ENCODE peak calls at places on chromosomes 13 and 19, in seven cellular contexts. One of them, this sample, is unnamed.

GRCh38 chr19:1836458-1837221 is 11.6 kb downstream of the REXO1 start:
- DNase-seq in upper lobe of left lung: peak
- DNase-seq in GM10248: no peak
- DNase-seq in astrocyte of the spinal cord: no peak
- DNase-seq in WTC11: no peak
- DNase-seq in activated B cell treated with CpG ODN at 0.5 μM for 24 hours: no peak
- DNase-seq in tibial nerve: no peak
- DNase-seq in this sample: no peak

GRCh38 chr13:105814219-105814901 is 721.1 kb downstream of the EFNB2 start:
- DNase-seq in tibial nerve: no peak
- DNase-seq in activated B cell treated with CpG ODN at 0.5 μM for 24 hours: no peak
- DNase-seq in astrocyte of the spinal cord: no peak
- DNase-seq in upper lobe of left lung: no peak
- DNase-seq in WTC11: no peak
- DNase-seq in GM10248: no peak
- DNase-seq in this sample: no peak

GRCh38 chr13:27203854-27204253 is 32.2 kb upstream of the USP12 start:
- DNase-seq in tibial nerve: no peak
- DNase-seq in astrocyte of the spinal cord: no peak
- DNase-seq in GM10248: no peak
- DNase-seq in WTC11: no peak
- DNase-seq in activated B cell treated with CpG ODN at 0.5 μM for 24 hours: no peak
- DNase-seq in upper lobe of left lung: no peak
- DNase-seq in this sample: no peak

GRCh38 chr13:111120422-111120821 is 5.3 kb downstream of the ARHGEF7 start:
- DNase-seq in GM10248: no peak
- DNase-seq in WTC11: no peak
- DNase-seq in tibial nerve: no peak
- DNase-seq in upper lobe of left lung: no peak
- DNase-seq in activated B cell treated with CpG ODN at 0.5 μM for 24 hours: no peak
- DNase-seq in astrocyte of the spinal cord: no peak
- DNase-seq in this sample: no peak

GRCh38 chr13:26562538-26562890 is 5.0 kb downstream of the WASF3 start:
- DNase-seq in tibial nerve: no peak
- DNase-seq in activated B cell treated with CpG ODN at 0.5 μM for 24 hours: no peak
- DNase-seq in astrocyte of the spinal cord: no peak
- DNase-seq in GM10248: no peak
- DNase-seq in WTC11: no peak
- DNase-seq in upper lobe of left lung: no peak
- DNase-seq in this sample: no peak

GRCh38 chr19:1774999-1775772 is 21.9 kb downstream of the ONECUT3 start:
- DNase-seq in WTC11: peak
- DNase-seq in GM10248: no peak
- DNase-seq in activated B cell treated with CpG ODN at 0.5 μM for 24 hours: no peak
- DNase-seq in tibial nerve: no peak
- DNase-seq in astrocyte of the spinal cord: no peak
- DNase-seq in upper lobe of left lung: no peak
- DNase-seq in this sample: no peak

GRCh38 chr13:52026246-52026626 is 1.7 kb downstream of the UTP14C start:
- DNase-seq in astrocyte of the spinal cord: no peak
- DNase-seq in activated B cell treated with CpG ODN at 0.5 μM for 24 hours: no peak
- DNase-seq in GM10248: no peak
- DNase-seq in upper lobe of left lung: no peak
- DNase-seq in WTC11: no peak
- DNase-seq in tibial nerve: no peak
- DNase-seq in this sample: no peak

GRCh38 chr19:33736158-33736557 is 60.5 kb upstream of the KCTD15 start:
- DNase-seq in tibial nerve: no peak
- DNase-seq in astrocyte of the spinal cord: no peak
- DNase-seq in upper lobe of left lung: no peak
- DNase-seq in WTC11: no peak
- DNase-seq in activated B cell treated with CpG ODN at 0.5 μM for 24 hours: no peak
- DNase-seq in GM10248: no peak
- DNase-seq in this sample: no peak

GRCh38 chr19:33376423-33376822 is 2.9 kb downstream of the CEBPG start:
- DNase-seq in activated B cell treated with CpG ODN at 0.5 μM for 24 hours: no peak
- DNase-seq in tibial nerve: peak
- DNase-seq in upper lobe of left lung: no peak
- DNase-seq in astrocyte of the spinal cord: peak
- DNase-seq in WTC11: no peak
- DNase-seq in GM10248: no peak
- DNase-seq in this sample: no peak

GRCh38 chr13:67742478-67742877 is 512.3 kb upstream of the PCDH9 start:
- DNase-seq in tibial nerve: no peak
- DNase-seq in activated B cell treated with CpG ODN at 0.5 μM for 24 hours: no peak
- DNase-seq in astrocyte of the spinal cord: no peak
- DNase-seq in WTC11: no peak
- DNase-seq in GM10248: no peak
- DNase-seq in upper lobe of left lung: no peak
- DNase-seq in this sample: no peak

GRCh38 chr19:40578442-40578908 is 1.8 kb downstream of the SHKBP1 start:
- DNase-seq in GM10248: no peak
- DNase-seq in upper lobe of left lung: no peak
- DNase-seq in astrocyte of the spinal cord: peak
- DNase-seq in WTC11: peak
- DNase-seq in activated B cell treated with CpG ODN at 0.5 μM for 24 hours: no peak
- DNase-seq in tibial nerve: no peak
- DNase-seq in this sample: no peak

GRCh38 chr19:17109962-17110598 is 34.5 kb downstream of the MYO9B start:
- DNase-seq in activated B cell treated with CpG ODN at 0.5 μM for 24 hours: peak
- DNase-seq in GM10248: peak
- DNase-seq in tibial nerve: peak
- DNase-seq in WTC11: no peak
- DNase-seq in upper lobe of left lung: peak
- DNase-seq in astrocyte of the spinal cord: no peak
- DNase-seq in this sample: no peak

GRCh38 chr13:68176486-68176885 is 946.4 kb upstream of the PCDH9 start:
- DNase-seq in GM10248: no peak
- DNase-seq in tibial nerve: no peak
- DNase-seq in astrocyte of the spinal cord: peak
- DNase-seq in WTC11: no peak
- DNase-seq in upper lobe of left lung: no peak
- DNase-seq in activated B cell treated with CpG ODN at 0.5 μM for 24 hours: no peak
- DNase-seq in this sample: no peak

GRCh38 chr13:100039740-100040139 is 49.2 kb upstream of the PCCA start:
- DNase-seq in tibial nerve: no peak
- DNase-seq in GM10248: no peak
- DNase-seq in activated B cell treated with CpG ODN at 0.5 μM for 24 hours: no peak
- DNase-seq in upper lobe of left lung: no peak
- DNase-seq in WTC11: no peak
- DNase-seq in astrocyte of the spinal cord: peak
- DNase-seq in this sample: no peak

GRCh38 chr13:49444517-49445395 is 682 bp downstream of the SETDB2 start:
- DNase-seq in WTC11: no peak
- DNase-seq in GM10248: peak
- DNase-seq in upper lobe of left lung: no peak
- DNase-seq in tibial nerve: no peak
- DNase-seq in astrocyte of the spinal cord: peak
- DNase-seq in activated B cell treated with CpG ODN at 0.5 μM for 24 hours: no peak
- DNase-seq in this sample: peak

GRCh38 chr13:49441846-49442245 is 2.0 kb downstream of the CAB39L start:
- DNase-seq in GM10248: no peak
- DNase-seq in astrocyte of the spinal cord: peak
- DNase-seq in upper lobe of left lung: no peak
- DNase-seq in activated B cell treated with CpG ODN at 0.5 μM for 24 hours: no peak
- DNase-seq in tibial nerve: no peak
- DNase-seq in WTC11: no peak
- DNase-seq in this sample: no peak

GRCh38 chr13:49443327-49443688 is 556 bp downstream of the CAB39L start:
- DNase-seq in astrocyte of the spinal cord: no peak
- DNase-seq in GM10248: peak
- DNase-seq in WTC11: no peak
- DNase-seq in upper lobe of left lung: no peak
- DNase-seq in tibial nerve: no peak
- DNase-seq in activated B cell treated with CpG ODN at 0.5 μM for 24 hours: peak
- DNase-seq in this sample: no peak

GRCh38 chr13:49446473-49446872 is 2.4 kb downstream of the SETDB2 start:
- DNase-seq in activated B cell treated with CpG ODN at 0.5 μM for 24 hours: no peak
- DNase-seq in tibial nerve: no peak
- DNase-seq in WTC11: no peak
- DNase-seq in astrocyte of the spinal cord: no peak
- DNase-seq in GM10248: no peak
- DNase-seq in upper lobe of left lung: no peak
- DNase-seq in this sample: no peak

GRCh38 chr13:49443689-49444516 is at the start of the genes CAB39L and SETDB2:
- DNase-seq in upper lobe of left lung: peak
- DNase-seq in activated B cell treated with CpG ODN at 0.5 μM for 24 hours: peak
- DNase-seq in GM10248: peak
- DNase-seq in astrocyte of the spinal cord: peak
- DNase-seq in WTC11: peak
- DNase-seq in tibial nerve: peak
- DNase-seq in this sample: peak
- TF ChIP-seq CTCF in upper lobe of left lung: peak
- TF ChIP-seq CTCF in activated B cell treated with CpG ODN at 0.5 μM for 24 hours: no peak
- TF ChIP-seq CTCF in GM10248: peak
- TF ChIP-seq CTCF in astrocyte of the spinal cord: peak
- TF ChIP-seq CTCF in WTC11: no peak
- TF ChIP-seq CTCF in tibial nerve: peak
- TF ChIP-seq CTCF in this sample: no peak

DNA sequence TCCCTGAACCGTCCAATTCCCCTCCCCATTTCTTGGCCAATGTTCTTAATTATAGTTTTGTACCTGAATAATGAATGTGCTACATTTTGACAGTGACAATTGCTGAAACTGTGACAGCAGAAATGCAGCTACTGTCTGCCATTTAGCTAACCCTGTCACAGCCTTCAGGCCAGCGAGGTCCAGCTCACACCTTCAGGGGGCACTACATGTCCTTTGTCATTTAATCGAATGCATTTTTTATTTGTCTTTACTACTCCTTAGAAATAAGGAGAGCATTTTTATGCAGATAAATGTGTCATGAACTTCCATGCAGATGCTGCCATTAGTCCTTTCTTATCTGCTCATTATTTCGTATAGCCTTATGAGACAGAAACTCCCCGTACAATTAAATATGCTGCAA is 159.9 kb downstream of the MZT1 start:
- DNase-seq in WTC11: no peak
- DNase-seq in tibial nerve: no peak
- DNase-seq in activated B cell treated with CpG ODN at 0.5 μM for 24 hours: no peak
- DNase-seq in upper lobe of left lung: no peak
- DNase-seq in astrocyte of the spinal cord: no peak
- DNase-seq in GM10248: no peak
- DNase-seq in this sample: no peak
- TF ChIP-seq CTCF in WTC11: no peak
- TF ChIP-seq CTCF in tibial nerve: no peak
- TF ChIP-seq CTCF in activated B cell treated with CpG ODN at 0.5 μM for 24 hours: no peak
- TF ChIP-seq CTCF in upper lobe of left lung: no peak
- TF ChIP-seq CTCF in astrocyte of the spinal cord: no peak
- TF ChIP-seq CTCF in GM10248: no peak
- TF ChIP-seq CTCF in this sample: no peak

GRCh38 chr13:41075034-41075433 is 13.7 kb downstream of the WBP4 start:
- DNase-seq in GM10248: peak
- DNase-seq in WTC11: no peak
- DNase-seq in upper lobe of left lung: no peak
- DNase-seq in astrocyte of the spinal cord: peak
- DNase-seq in tibial nerve: no peak
- DNase-seq in activated B cell treated with CpG ODN at 0.5 μM for 24 hours: no peak
- DNase-seq in this sample: no peak
- TF ChIP-seq CTCF in GM10248: peak
- TF ChIP-seq CTCF in WTC11: no peak
- TF ChIP-seq CTCF in upper lobe of left lung: no peak
- TF ChIP-seq CTCF in astrocyte of the spinal cord: peak
- TF ChIP-seq CTCF in tibial nerve: peak
- TF ChIP-seq CTCF in activated B cell treated with CpG ODN at 0.5 μM for 24 hours: no peak
- TF ChIP-seq CTCF in this sample: peak

GRCh38 chr19:46716013-46716671 is 772 bp downstream of the PRKD2 start:
- DNase-seq in WTC11: peak
- DNase-seq in astrocyte of the spinal cord: no peak
- DNase-seq in upper lobe of left lung: no peak
- DNase-seq in activated B cell treated with CpG ODN at 0.5 μM for 24 hours: no peak
- DNase-seq in GM10248: no peak
- DNase-seq in tibial nerve: no peak
- DNase-seq in this sample: no peak
- TF ChIP-seq CTCF in WTC11: no peak
- TF ChIP-seq CTCF in astrocyte of the spinal cord: no peak
- TF ChIP-seq CTCF in upper lobe of left lung: peak
- TF ChIP-seq CTCF in activated B cell treated with CpG ODN at 0.5 μM for 24 hours: no peak
- TF ChIP-seq CTCF in GM10248: no peak
- TF ChIP-seq CTCF in tibial nerve: no peak
- TF ChIP-seq CTCF in this sample: no peak

GRCh38 chr13:33945477-33945876 is 127.5 kb downstream of the RFC3 start:
- DNase-seq in WTC11: no peak
- DNase-seq in tibial nerve: no peak
- DNase-seq in GM10248: no peak
- DNase-seq in activated B cell treated with CpG ODN at 0.5 μM for 24 hours: no peak
- DNase-seq in astrocyte of the spinal cord: no peak
- DNase-seq in upper lobe of left lung: no peak
- DNase-seq in this sample: no peak

GRCh38 chr13:33935969-33936368 is 118.0 kb downstream of the RFC3 start:
- DNase-seq in WTC11: no peak
- DNase-seq in astrocyte of the spinal cord: no peak
- DNase-seq in activated B cell treated with CpG ODN at 0.5 μM for 24 hours: no peak
- DNase-seq in GM10248: no peak
- DNase-seq in upper lobe of left lung: no peak
- DNase-seq in tibial nerve: no peak
- DNase-seq in this sample: no peak

GRCh38 chr13:33940898-33941297 is 122.9 kb downstream of the RFC3 start:
- DNase-seq in activated B cell treated with CpG ODN at 0.5 μM for 24 hours: no peak
- DNase-seq in astrocyte of the spinal cord: no peak
- DNase-seq in GM10248: no peak
- DNase-seq in WTC11: peak
- DNase-seq in tibial nerve: no peak
- DNase-seq in upper lobe of left lung: no peak
- DNase-seq in this sample: no peak

GRCh38 chr13:33937373-33938087 is 119.6 kb downstream of the RFC3 start:
- DNase-seq in GM10248: no peak
- DNase-seq in activated B cell treated with CpG ODN at 0.5 μM for 24 hours: no peak
- DNase-seq in astrocyte of the spinal cord: no peak
- DNase-seq in WTC11: peak
- DNase-seq in tibial nerve: no peak
- DNase-seq in upper lobe of left lung: no peak
- DNase-seq in this sample: no peak

DNA sequence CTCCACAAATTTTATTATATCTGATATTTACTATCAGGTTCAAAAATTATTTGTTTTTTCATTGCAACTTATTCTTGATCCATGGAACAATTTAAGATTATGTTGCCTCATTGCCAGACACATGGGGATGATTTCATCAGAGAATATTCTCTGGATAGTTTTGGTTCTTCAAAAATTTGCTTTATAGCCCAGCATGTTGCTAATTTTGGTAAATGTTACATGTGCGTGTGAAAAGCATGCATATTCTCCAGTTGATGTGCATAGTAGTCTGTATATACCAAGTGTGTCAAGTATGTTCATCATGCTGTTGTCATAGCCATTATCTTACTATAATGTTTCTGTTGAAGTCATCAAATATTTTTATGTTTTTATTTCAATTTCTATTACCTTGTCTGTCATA is 122.3 kb downstream of the RFC3 start:
- DNase-seq in upper lobe of left lung: no peak
- DNase-seq in WTC11: no peak
- DNase-seq in activated B cell treated with CpG ODN at 0.5 μM for 24 hours: no peak
- DNase-seq in astrocyte of the spinal cord: no peak
- DNase-seq in tibial nerve: no peak
- DNase-seq in GM10248: no peak
- DNase-seq in this sample: no peak
- TF ChIP-seq CTCF in upper lobe of left lung: no peak
- TF ChIP-seq CTCF in WTC11: no peak
- TF ChIP-seq CTCF in activated B cell treated with CpG ODN at 0.5 μM for 24 hours: no peak
- TF ChIP-seq CTCF in astrocyte of the spinal cord: no peak
- TF ChIP-seq CTCF in tibial nerve: no peak
- TF ChIP-seq CTCF in GM10248: no peak
- TF ChIP-seq CTCF in this sample: no peak

This sample was measured in natural killer cell.